ENCODE peak calls at places on chromosomes 13 and 19, in nine cellular contexts. G is tibial nerve; A is CD8-positive, alpha-beta memory T cell; L is ovary; S is adrenal gland; B is sigmoid colon; Z is OCI-LY7; X is cardiac muscle cell; V is heart left ventricle. I is an unnamed sample.

GRCh38 chr19:3263866-3264265 is 39.4 kb downstream of the CELF5 start:
- DNase-seq in V (no peak), Z (no peak), G (no peak), L (no peak), B (no peak), X (no peak), S (no peak), A (no peak), I (no peak)

GRCh38 chr13:112931028-112931934 is 37.7 kb upstream of the MCF2L start:
- DNase-seq in X (peak; percentile 84), A (no peak), Z (no peak), S (peak; percentile 80), G (no peak), V (no peak), L (peak; percentile 16), B (peak; percentile 47), I (no peak)

GRCh38 chr19:32124585-32124984 is 220.8 kb upstream of the ZNF507 start:
- DNase-seq in B (no peak), A (no peak), X (no peak), G (no peak), S (no peak), L (no peak), Z (no peak), V (no peak), I (no peak)

GRCh38 chr19:31268751-31269150 is 80.5 kb downstream of the TSHZ3 start:
- DNase-seq in G (no peak), S (no peak), V (no peak), L (no peak), A (no peak), B (peak; percentile 51), X (no peak), Z (no peak), I (no peak)

GRCh38 chr13:38819053-38819452 is 132.2 kb downstream of the FREM2 start:
- DNase-seq in X (peak; percentile 36), G (peak; percentile 24), L (no peak), Z (no peak), A (no peak), V (no peak), B (peak; percentile 68), S (no peak), I (no peak)

GRCh38 chr19:36497001-36497400 is 7.6 kb upstream of the ZNF566 start:
- DNase-seq in V (no peak), X (no peak), A (no peak), L (no peak), S (no peak), G (no peak), B (no peak), Z (no peak), I (no peak)

GRCh38 chr19:15836595-15837398 is 21.3 kb upstream of the OR10H1 start:
- DNase-seq in L (peak; percentile 97), S (peak; percentile 98), A (peak; percentile 91), X (peak; percentile 97), Z (peak; percentile 98), V (peak; percentile 98), B (peak; percentile 99), G (peak; percentile 99), I (peak; percentile 98)

GRCh38 chr13:23979361-23980159 is 82.3 kb upstream of the C1QTNF9B start:
- DNase-seq in V (peak; percentile 87), Z (no peak), A (peak; percentile 24), S (peak; percentile 87), L (peak; percentile 89), X (peak; percentile 96), B (peak; percentile 87), G (peak; percentile 53), I (peak; percentile 70)

GRCh38 chr13:48246097-48246496 is 13.1 kb downstream of the ITM2B start:
- DNase-seq in Z (no peak), G (no peak), X (no peak), B (no peak), V (no peak), S (no peak), A (no peak), L (no peak), I (no peak)

GRCh38 chr13:48252176-48252575 is 19.2 kb downstream of the ITM2B start:
- DNase-seq in G (no peak), B (no peak), X (no peak), V (no peak), A (no peak), L (no peak), Z (no peak), S (no peak), I (no peak)

GRCh38 chr13:48251616-48252081 is 18.6 kb downstream of the ITM2B start:
- DNase-seq in B (no peak), X (peak; percentile 71), L (no peak), G (no peak), Z (no peak), V (no peak), A (no peak), S (no peak), I (no peak)

GRCh38 chr13:48253849-48254248 is 20.8 kb downstream of the ITM2B start:
- DNase-seq in X (no peak), L (no peak), B (no peak), V (no peak), Z (no peak), S (no peak), G (no peak), A (no peak), I (no peak)

GRCh38 chr13:48249018-48249417 is 16.0 kb downstream of the ITM2B start:
- DNase-seq in S (no peak), X (no peak), B (no peak), Z (no peak), V (no peak), L (no peak), G (no peak), A (no peak), I (no peak)
- H3K4me1 ChIP-seq in S (peaks cover 28% of the 10 kb centered on the region), X (peaks cover 6% of the 10 kb centered on the region), B (peaks cover 48% of the 10 kb centered on the region), Z (no peaks in the 10 kb centered on the region), V (peaks cover 79% of the 10 kb centered on the region), L (peaks cover 10% of the 10 kb centered on the region), G (peaks cover 23% of the 10 kb centered on the region), A (peaks cover 58% of the 10 kb centered on the region), I (no peaks in the 10 kb centered on the region)

GRCh38 chr19:33393286-33394005 is 19.9 kb downstream of the CEBPG start:
- DNase-seq in L (peak; percentile 36), S (no peak), A (no peak), G (no peak), X (no peak), B (peak; percentile 63), V (no peak), Z (no peak), I (peak; percentile 62)

GRCh38 chr19:33394723-33395560 is 21.4 kb downstream of the CEBPG start:
- DNase-seq in A (no peak), X (no peak), B (peak; percentile 62), S (no peak), Z (no peak), L (peak; percentile 29), G (no peak), V (no peak), I (peak; percentile 55)

GRCh38 chr19:33395561-33396550 is 22.3 kb downstream of the CEBPG start:
- DNase-seq in V (no peak), G (peak; percentile 66), Z (no peak), A (no peak), B (peak; percentile 80), X (peak; percentile 73), S (no peak), L (peak; percentile 86), I (peak; percentile 55)

GRCh38 chr19:33392341-33393285 is 19.1 kb downstream of the CEBPG start:
- DNase-seq in X (no peak), S (no peak), L (peak; percentile 67), Z (no peak), B (peak; percentile 67), V (no peak), G (no peak), A (no peak), I (peak; percentile 62)

GRCh38 chr19:33394006-33394722 is 20.7 kb downstream of the CEBPG start:
- DNase-seq in G (peak; percentile 65), X (peak; percentile 81), V (peak; percentile 57), Z (no peak), A (no peak), S (no peak), L (peak; percentile 45), B (peak; percentile 86), I (peak; percentile 66)
- H3K27ac ChIP-seq in G (peak overlapping the region; percentile 58), X (no peak overlapping the region), V (peak overlapping the region; percentile 44), Z (no peak overlapping the region), A (no peak overlapping the region), S (no peak overlapping the region), L (no peak overlapping the region), B (peak overlapping the region; percentile 9), I (peak overlapping the region; percentile 35)

GRCh38 chr19:5803441-5803751 is 1.5 kb upstream of the NRTN start:
- DNase-seq in L (no peak), B (peak; percentile 65), Z (no peak), X (no peak), A (no peak), G (no peak), S (no peak), V (no peak), I (no peak)

GRCh38 chr19:5805465-5806132 is 732 bp downstream of the NRTN start:
- DNase-seq in S (peak; percentile 83), L (peak; percentile 63), X (peak; percentile 60), B (peak; percentile 92), G (peak; percentile 22), V (peak; percentile 73), Z (peak; percentile 80), A (peak; percentile 38), I (no peak)

GRCh38 chr19:5804516-5805464 is at the start of gene NRTN:
- DNase-seq in G (no peak), A (peak; percentile 40), L (peak; percentile 34), V (no peak), Z (peak; percentile 67), B (peak; percentile 71), X (no peak), S (no peak), I (no peak)

GRCh38 chr19:5801796-5802616 is 2.9 kb upstream of the NRTN start:
- DNase-seq in Z (no peak), G (no peak), A (no peak), L (no peak), S (no peak), V (no peak), X (peak; percentile 37), B (peak; percentile 65), I (no peak)

DNA sequence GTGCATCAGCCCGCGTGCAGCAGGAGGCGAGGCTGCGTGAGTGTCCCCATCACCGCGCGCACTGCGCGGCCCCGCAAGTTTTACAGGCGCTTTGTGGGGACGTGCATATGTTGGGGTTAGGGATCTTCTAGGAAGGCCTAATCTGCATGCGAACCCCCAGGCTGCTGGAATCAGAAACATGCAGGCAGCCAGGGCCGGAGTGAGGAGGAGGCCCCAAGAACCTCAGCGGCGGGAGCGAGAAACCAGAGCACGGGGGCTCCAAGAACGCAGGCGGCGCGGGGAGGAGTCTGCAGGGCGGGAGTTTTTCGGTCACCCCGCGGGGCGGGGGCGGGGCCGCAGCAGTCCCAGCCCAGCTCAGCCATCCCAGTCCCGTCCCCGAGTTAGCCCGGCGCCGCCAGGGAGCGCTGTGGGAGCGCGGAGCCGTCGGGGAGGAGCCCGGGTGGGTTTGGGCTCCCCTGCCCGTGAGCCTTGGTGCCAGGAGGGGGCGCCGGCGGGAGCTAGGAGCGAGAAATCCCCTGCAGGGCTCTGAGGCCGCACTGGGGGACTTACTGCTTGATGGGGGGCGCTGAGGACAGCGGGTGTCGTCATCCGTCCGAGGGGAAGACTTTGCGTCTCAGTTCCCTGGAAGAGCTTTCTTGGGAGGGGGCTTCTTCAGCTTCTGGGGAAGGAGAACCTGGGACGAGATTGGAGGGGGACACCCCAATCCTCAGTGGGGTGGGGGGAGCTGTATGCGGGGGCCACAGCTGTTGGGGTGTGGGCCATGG is 933 bp upstream of the NRTN start:
- DNase-seq in X (peak; percentile 91), Z (peak; percentile 93), B (peak; percentile 95), A (peak; percentile 89), V (peak; percentile 85), G (peak; percentile 63), L (peak; percentile 85), S (peak; percentile 91), I (peak; percentile 80)
- H3K4me3 ChIP-seq in X (peak overlapping the region; percentile 13), Z (peak overlapping the region; percentile 55), B (peak overlapping the region; percentile 66), A (peak overlapping the region; percentile 75), V (peak overlapping the region; percentile 36), G (no peak overlapping the region), L (no peak overlapping the region), S (no peak overlapping the region), I (peak overlapping the region; percentile 6)

GRCh38 chr13:26914624-26915023 is 154.0 kb upstream of the GPR12 start:
- DNase-seq in Z (no peak), B (no peak), V (no peak), S (no peak), G (no peak), X (peak; percentile 10), A (no peak), L (no peak), I (no peak)
- H3K4me1 ChIP-seq in Z (no peaks in the 10 kb centered on the region), B (no peaks in the 10 kb centered on the region), V (no peaks in the 10 kb centered on the region), S (peaks cover 7% of the 10 kb centered on the region), G (no peaks in the 10 kb centered on the region), X (peaks cover under 1% of the 10 kb centered on the region), A (no peaks in the 10 kb centered on the region), L (no peaks in the 10 kb centered on the region), I (peaks cover 6% of the 10 kb centered on the region)